ENCODE peak calls at places on chromosome 18, in ten cellular contexts. One of them, this sample, is unnamed.
A peak's percentile ranks its signal among the peaks of the same experiment; 100 is the strongest.

GRCh38 chr18:56890632-56891031 is 239.5 kb downstream of the WDR7 start:
- DNase-seq in HTR-8/SVneo: peak; percentile 26
- DNase-seq in BJ: peak; percentile 84
- DNase-seq in sciatic nerve: no peak
- DNase-seq in H54: peak; percentile 14
- DNase-seq in spleen: no peak
- DNase-seq in mammary epithelial cell: peak; percentile 77
- DNase-seq in anterior cingulate cortex: no peak
- DNase-seq in SW480: no peak
- DNase-seq in HAP-1: no peak
- DNase-seq in this sample: no peak

GRCh38 chr18:76823574-76823973 is 1.2 kb downstream of the ZNF236 start:
- DNase-seq in HTR-8/SVneo: no peak
- DNase-seq in BJ: no peak
- DNase-seq in sciatic nerve: peak; percentile 72
- DNase-seq in H54: no peak
- DNase-seq in spleen: peak; percentile 87
- DNase-seq in mammary epithelial cell: no peak
- DNase-seq in anterior cingulate cortex: no peak
- DNase-seq in SW480: no peak
- DNase-seq in HAP-1: peak; percentile 17
- DNase-seq in this sample: no peak

GRCh38 chr18:7032537-7032936 is 85.1 kb downstream of the LAMA1 start:
- DNase-seq in HTR-8/SVneo: no peak
- DNase-seq in BJ: no peak
- DNase-seq in sciatic nerve: no peak
- DNase-seq in H54: no peak
- DNase-seq in spleen: no peak
- DNase-seq in mammary epithelial cell: no peak
- DNase-seq in anterior cingulate cortex: no peak
- DNase-seq in SW480: no peak
- DNase-seq in HAP-1: no peak
- DNase-seq in this sample: no peak

GRCh38 chr18:75836516-75836915 is 409.0 kb upstream of the SMIM21 start:
- DNase-seq in HTR-8/SVneo: no peak
- DNase-seq in BJ: no peak
- DNase-seq in sciatic nerve: no peak
- DNase-seq in H54: no peak
- DNase-seq in spleen: no peak
- DNase-seq in mammary epithelial cell: no peak
- DNase-seq in anterior cingulate cortex: no peak
- DNase-seq in SW480: no peak
- DNase-seq in HAP-1: no peak
- DNase-seq in this sample: no peak

GRCh38 chr18:9513971-9514512 is 38.7 kb downstream of the RALBP1 start:
- DNase-seq in HTR-8/SVneo: no peak
- DNase-seq in BJ: peak; percentile 31
- DNase-seq in sciatic nerve: no peak
- DNase-seq in H54: no peak
- DNase-seq in spleen: no peak
- DNase-seq in mammary epithelial cell: peak; percentile 42
- DNase-seq in anterior cingulate cortex: no peak
- DNase-seq in SW480: no peak
- DNase-seq in HAP-1: no peak
- DNase-seq in this sample: no peak

GRCh38 chr18:9348079-9348671 is 13.6 kb downstream of the TWSG1 start:
- DNase-seq in HTR-8/SVneo: peak; percentile 13
- DNase-seq in BJ: no peak
- DNase-seq in sciatic nerve: no peak
- DNase-seq in H54: no peak
- DNase-seq in spleen: no peak
- DNase-seq in mammary epithelial cell: peak; percentile 25
- DNase-seq in anterior cingulate cortex: no peak
- DNase-seq in SW480: peak; percentile 28
- DNase-seq in HAP-1: no peak
- DNase-seq in this sample: no peak

GRCh38 chr18:46718501-46719341 is 38.1 kb downstream of the ST8SIA5 start:
- DNase-seq in HTR-8/SVneo: peak; percentile 12
- DNase-seq in BJ: peak; percentile 67
- DNase-seq in sciatic nerve: no peak
- DNase-seq in H54: peak; percentile 41
- DNase-seq in spleen: no peak
- DNase-seq in mammary epithelial cell: peak; percentile 3
- DNase-seq in anterior cingulate cortex: no peak
- DNase-seq in SW480: peak; percentile 40
- DNase-seq in HAP-1: no peak
- DNase-seq in this sample: no peak

GRCh38 chr18:37483984-37484892 is 81.4 kb downstream of the CELF4 start:
- DNase-seq in HTR-8/SVneo: no peak
- DNase-seq in BJ: no peak
- DNase-seq in sciatic nerve: no peak
- DNase-seq in H54: no peak
- DNase-seq in spleen: no peak
- DNase-seq in mammary epithelial cell: no peak
- DNase-seq in anterior cingulate cortex: no peak
- DNase-seq in SW480: peak; percentile 36
- DNase-seq in HAP-1: no peak
- DNase-seq in this sample: no peak

GRCh38 chr18:29840101-29840500 is 1202.4 kb downstream of the DSC3 start:
- DNase-seq in HTR-8/SVneo: peak; percentile 13
- DNase-seq in BJ: peak; percentile 21
- DNase-seq in sciatic nerve: no peak
- DNase-seq in H54: no peak
- DNase-seq in spleen: no peak
- DNase-seq in mammary epithelial cell: peak; percentile 84
- DNase-seq in anterior cingulate cortex: no peak
- DNase-seq in SW480: peak; percentile 13
- DNase-seq in HAP-1: no peak
- DNase-seq in this sample: no peak

GRCh38 chr18:67599277-67599676 is 82.8 kb upstream of the DSEL start:
- DNase-seq in HTR-8/SVneo: peak; percentile 1
- DNase-seq in BJ: no peak
- DNase-seq in sciatic nerve: no peak
- DNase-seq in H54: no peak
- DNase-seq in spleen: no peak
- DNase-seq in mammary epithelial cell: peak; percentile 7
- DNase-seq in anterior cingulate cortex: no peak
- DNase-seq in SW480: no peak
- DNase-seq in HAP-1: no peak
- DNase-seq in this sample: no peak

GRCh38 chr18:22223263-22223960 is 54.0 kb downstream of the GATA6 start:
- DNase-seq in HTR-8/SVneo: peak; percentile 89
- DNase-seq in BJ: peak; percentile 15
- DNase-seq in sciatic nerve: no peak
- DNase-seq in H54: peak; percentile 41
- DNase-seq in spleen: no peak
- DNase-seq in mammary epithelial cell: peak; percentile 99
- DNase-seq in anterior cingulate cortex: no peak
- DNase-seq in SW480: peak; percentile 90
- DNase-seq in HAP-1: no peak
- DNase-seq in this sample: no peak

GRCh38 chr18:38951633-38952032 is 1386.0 kb upstream of the CELF4 start:
- DNase-seq in HTR-8/SVneo: no peak
- DNase-seq in BJ: no peak
- DNase-seq in sciatic nerve: no peak
- DNase-seq in H54: no peak
- DNase-seq in spleen: no peak
- DNase-seq in mammary epithelial cell: no peak
- DNase-seq in anterior cingulate cortex: no peak
- DNase-seq in SW480: no peak
- DNase-seq in HAP-1: no peak
- DNase-seq in this sample: no peak

GRCh38 chr18:34821669-34822210 is 111.6 kb downstream of the DTNA start:
- DNase-seq in HTR-8/SVneo: no peak
- DNase-seq in BJ: no peak
- DNase-seq in sciatic nerve: no peak
- DNase-seq in H54: no peak
- DNase-seq in spleen: no peak
- DNase-seq in mammary epithelial cell: no peak
- DNase-seq in anterior cingulate cortex: no peak
- DNase-seq in SW480: no peak
- DNase-seq in HAP-1: no peak
- DNase-seq in this sample: no peak

GRCh38 chr18:48990497-48991298 is 39.9 kb upstream of the SMAD7 start:
- DNase-seq in HTR-8/SVneo: no peak
- DNase-seq in BJ: no peak
- DNase-seq in sciatic nerve: no peak
- DNase-seq in H54: peak; percentile 54
- DNase-seq in spleen: no peak
- DNase-seq in mammary epithelial cell: peak; percentile 66
- DNase-seq in anterior cingulate cortex: no peak
- DNase-seq in SW480: peak; percentile 52
- DNase-seq in HAP-1: no peak
- DNase-seq in this sample: no peak

GRCh38 chr18:48061781-48062570 is 131.5 kb upstream of the SMAD2 start:
- DNase-seq in HTR-8/SVneo: no peak
- DNase-seq in BJ: no peak
- DNase-seq in sciatic nerve: no peak
- DNase-seq in H54: no peak
- DNase-seq in spleen: peak; percentile 20
- DNase-seq in mammary epithelial cell: no peak
- DNase-seq in anterior cingulate cortex: no peak
- DNase-seq in SW480: no peak
- DNase-seq in HAP-1: no peak
- DNase-seq in this sample: no peak

GRCh38 chr18:944440-944839 is 39.8 kb downstream of the ADCYAP1 start:
- DNase-seq in HTR-8/SVneo: peak; percentile 55
- DNase-seq in BJ: peak; percentile 13
- DNase-seq in sciatic nerve: no peak
- DNase-seq in H54: peak; percentile 47
- DNase-seq in spleen: no peak
- DNase-seq in mammary epithelial cell: peak; percentile 84
- DNase-seq in anterior cingulate cortex: no peak
- DNase-seq in SW480: peak; percentile 22
- DNase-seq in HAP-1: peak; percentile 3
- DNase-seq in this sample: peak; percentile 57

GRCh38 chr18:49051323-49051967 is 100.7 kb upstream of the SMAD7 start:
- DNase-seq in HTR-8/SVneo: no peak
- DNase-seq in BJ: no peak
- DNase-seq in sciatic nerve: no peak
- DNase-seq in H54: no peak
- DNase-seq in spleen: no peak
- DNase-seq in mammary epithelial cell: no peak
- DNase-seq in anterior cingulate cortex: no peak
- DNase-seq in SW480: no peak
- DNase-seq in HAP-1: no peak
- DNase-seq in this sample: no peak